ENCODE peak calls at places on chromosome X, in eight cellular contexts. One of them, this sample, is unnamed. For H3K4me1, the result is how much of the 10 kb centered on the place peaks cover.

GRCh38 chrX:53631156-53631555 is 55.4 kb downstream of the HUWE1 start:
- DNase-seq in ovary: no peak
- DNase-seq in A549: no peak
- DNase-seq in tibial nerve: no peak
- DNase-seq in HCT116: no peak
- DNase-seq in IMR-90: peak
- DNase-seq in spleen: no peak
- DNase-seq in HepG2: no peak
- DNase-seq in this sample: no peak

GRCh38 chrX:96841325-96841724 is 42.4 kb upstream of the RPA4 start:
- DNase-seq in ovary: no peak
- DNase-seq in A549: no peak
- DNase-seq in tibial nerve: no peak
- DNase-seq in HCT116: no peak
- DNase-seq in IMR-90: no peak
- DNase-seq in spleen: no peak
- DNase-seq in HepG2: no peak
- DNase-seq in this sample: no peak

GRCh38 chrX:44025611-44026010 is 52.4 kb upstream of the NDP start:
- DNase-seq in ovary: no peak
- DNase-seq in A549: peak
- DNase-seq in tibial nerve: no peak
- DNase-seq in HCT116: no peak
- DNase-seq in IMR-90: peak
- DNase-seq in spleen: no peak
- DNase-seq in HepG2: no peak
- DNase-seq in this sample: no peak

GRCh38 chrX:141341341-141341740 is 99.0 kb upstream of the SPANXC start:
- DNase-seq in ovary: no peak
- DNase-seq in A549: peak
- DNase-seq in tibial nerve: no peak
- DNase-seq in HCT116: no peak
- DNase-seq in IMR-90: peak
- DNase-seq in spleen: no peak
- DNase-seq in HepG2: no peak
- DNase-seq in this sample: no peak

GRCh38 chrX:115318139-115318538 is 28.6 kb downstream of the LUZP4 start:
- DNase-seq in ovary: no peak
- DNase-seq in A549: no peak
- DNase-seq in tibial nerve: no peak
- DNase-seq in HCT116: no peak
- DNase-seq in IMR-90: no peak
- DNase-seq in spleen: no peak
- DNase-seq in HepG2: no peak
- DNase-seq in this sample: no peak

GRCh38 chrX:130995351-130995967 is 62.7 kb upstream of the ARHGAP36 start:
- DNase-seq in ovary: no peak
- DNase-seq in A549: no peak
- DNase-seq in tibial nerve: no peak
- DNase-seq in HCT116: no peak
- DNase-seq in IMR-90: no peak
- DNase-seq in spleen: no peak
- DNase-seq in HepG2: no peak
- DNase-seq in this sample: no peak

GRCh38 chrX:140132937-140133336 is 167.6 kb upstream of the CXorf66 start:
- DNase-seq in ovary: no peak
- DNase-seq in A549: no peak
- DNase-seq in tibial nerve: no peak
- DNase-seq in HCT116: no peak
- DNase-seq in IMR-90: no peak
- DNase-seq in spleen: no peak
- DNase-seq in HepG2: no peak
- DNase-seq in this sample: no peak

GRCh38 chrX:82218361-82218760 is 1016.5 kb downstream of the SH3BGRL start:
- DNase-seq in ovary: no peak
- DNase-seq in A549: peak
- DNase-seq in tibial nerve: no peak
- DNase-seq in HCT116: no peak
- DNase-seq in IMR-90: peak
- DNase-seq in spleen: no peak
- DNase-seq in HepG2: peak
- DNase-seq in this sample: no peak

GRCh38 chrX:149541521-149542047 is 772 bp downstream of the EOLA1 start:
- DNase-seq in ovary: no peak
- DNase-seq in A549: no peak
- DNase-seq in tibial nerve: no peak
- DNase-seq in HCT116: no peak
- DNase-seq in IMR-90: no peak
- DNase-seq in spleen: no peak
- DNase-seq in HepG2: no peak
- DNase-seq in this sample: no peak

GRCh38 chrX:78314561-78314960 is 12.8 kb downstream of the CYSLTR1 start:
- DNase-seq in ovary: no peak
- DNase-seq in A549: no peak
- DNase-seq in tibial nerve: no peak
- DNase-seq in HCT116: no peak
- DNase-seq in IMR-90: no peak
- DNase-seq in spleen: no peak
- DNase-seq in HepG2: no peak
- DNase-seq in this sample: no peak

GRCh38 chrX:39904816-39905474 is 192.8 kb downstream of the BCOR start:
- DNase-seq in ovary: no peak
- DNase-seq in A549: no peak
- DNase-seq in tibial nerve: no peak
- DNase-seq in HCT116: no peak
- DNase-seq in IMR-90: no peak
- DNase-seq in spleen: no peak
- DNase-seq in HepG2: no peak
- DNase-seq in this sample: no peak
- H3K4me1 ChIP-seq in ovary: under half
- H3K4me1 ChIP-seq in A549: half or more
- H3K4me1 ChIP-seq in tibial nerve: under half
- H3K4me1 ChIP-seq in HCT116: under half
- H3K4me1 ChIP-seq in IMR-90: under half
- H3K4me1 ChIP-seq in spleen: under half
- H3K4me1 ChIP-seq in HepG2: under half
- H3K4me1 ChIP-seq in this sample: under half

DNA sequence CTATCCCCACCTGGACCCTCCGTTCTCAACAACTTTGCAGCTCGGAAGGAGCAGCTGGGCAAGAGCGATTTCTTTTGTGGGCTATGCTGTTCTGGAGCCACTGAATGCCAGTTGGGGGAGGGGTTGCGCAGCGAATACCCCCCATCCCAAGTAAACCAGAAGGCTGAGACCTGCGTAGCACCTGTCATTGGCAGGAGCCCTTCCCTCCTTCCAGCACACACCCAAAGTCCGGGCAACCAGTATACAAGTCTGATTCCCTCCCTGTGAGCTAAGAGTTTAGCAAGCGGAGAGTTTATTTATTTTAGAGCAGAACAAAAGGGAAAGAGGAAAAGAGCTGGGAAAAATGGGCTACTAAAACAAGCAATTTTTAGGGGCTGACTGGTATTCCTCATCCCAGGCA is 544 bp downstream of the TMEM35A start:
- DNase-seq in ovary: no peak
- DNase-seq in A549: no peak
- DNase-seq in tibial nerve: no peak
- DNase-seq in HCT116: no peak
- DNase-seq in IMR-90: peak
- DNase-seq in spleen: no peak
- DNase-seq in HepG2: no peak
- DNase-seq in this sample: no peak
- H3K4me3 ChIP-seq in ovary: peak
- H3K4me3 ChIP-seq in A549: no peak
- H3K4me3 ChIP-seq in tibial nerve: no peak
- H3K4me3 ChIP-seq in HCT116: no peak
- H3K4me3 ChIP-seq in IMR-90: peak
- H3K4me3 ChIP-seq in spleen: no peak
- H3K4me3 ChIP-seq in HepG2: no peak
- H3K4me3 ChIP-seq in this sample: peak

DNA sequence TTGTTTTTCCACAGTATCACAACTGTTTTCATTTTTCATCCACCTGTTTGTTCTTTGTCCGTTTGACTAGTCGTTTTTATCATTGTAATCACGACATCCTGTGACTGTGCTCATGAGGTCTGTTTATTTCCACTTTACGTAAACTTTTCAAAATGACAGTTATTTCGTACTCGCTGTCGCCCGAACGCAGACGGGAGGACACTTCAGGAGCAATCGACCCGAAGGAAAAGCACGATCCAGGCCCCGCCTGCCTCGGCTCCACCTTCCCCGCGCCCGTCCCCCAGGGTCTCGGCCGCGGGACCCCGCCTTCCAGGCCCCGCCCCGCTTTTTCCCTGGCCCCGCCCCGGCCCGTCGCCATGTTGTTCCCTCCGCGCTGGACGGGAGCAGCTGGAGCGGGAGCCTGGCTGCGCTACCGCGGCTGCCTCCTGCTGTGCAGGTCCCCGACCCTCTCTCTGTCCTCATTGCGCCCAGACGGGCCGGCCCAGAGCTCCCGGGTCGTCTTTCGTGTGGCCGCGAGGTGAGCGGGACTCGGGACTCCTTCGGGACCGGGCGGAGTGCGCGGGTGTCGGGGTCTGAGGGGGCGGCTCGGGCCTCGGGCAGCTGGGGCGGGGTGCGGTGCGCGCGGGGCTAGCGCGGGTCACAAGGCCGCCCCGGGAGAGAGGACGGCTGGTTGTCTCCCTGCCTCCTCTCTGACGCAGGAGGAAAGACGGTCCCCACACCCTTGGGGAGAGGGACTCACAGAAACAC is at the start of gene RAB9A:
- DNase-seq in ovary: peak
- DNase-seq in A549: peak
- DNase-seq in tibial nerve: peak
- DNase-seq in HCT116: peak
- DNase-seq in IMR-90: peak
- DNase-seq in spleen: peak
- DNase-seq in HepG2: peak
- DNase-seq in this sample: peak
- TF ChIP-seq POLR2A in ovary: peak
- TF ChIP-seq POLR2A in A549: peak
- TF ChIP-seq POLR2A in tibial nerve: peak
- TF ChIP-seq POLR2A in HCT116: no peak
- TF ChIP-seq POLR2A in IMR-90: peak
- TF ChIP-seq POLR2A in spleen: no peak
- TF ChIP-seq POLR2A in HepG2: peak
- TF ChIP-seq POLR2A in this sample: peak

DNA sequence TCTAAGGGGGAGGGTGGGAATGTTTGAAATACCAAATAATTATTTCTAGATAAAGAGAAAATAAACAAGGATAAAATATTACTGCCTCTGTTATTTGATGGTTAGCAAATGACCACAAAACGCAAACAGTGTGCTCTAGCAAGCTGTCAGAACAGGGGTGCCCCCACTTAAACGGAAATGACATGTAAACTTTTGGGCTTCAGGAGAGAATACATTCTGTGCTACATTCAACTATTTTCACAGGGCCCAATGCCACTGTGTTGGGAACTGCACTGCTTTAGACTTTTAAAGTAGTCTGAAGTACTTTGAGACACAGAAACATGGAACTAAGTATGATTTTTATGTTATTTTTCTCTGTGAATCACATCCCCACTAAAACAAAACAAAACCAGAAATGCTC is 14.1 kb downstream of the CD40LG start:
- DNase-seq in ovary: no peak
- DNase-seq in A549: no peak
- DNase-seq in tibial nerve: no peak
- DNase-seq in HCT116: no peak
- DNase-seq in IMR-90: no peak
- DNase-seq in spleen: no peak
- DNase-seq in HepG2: no peak
- DNase-seq in this sample: no peak
- H3K4me1 ChIP-seq in ovary: under half
- H3K4me1 ChIP-seq in A549: under half
- H3K4me1 ChIP-seq in tibial nerve: under half
- H3K4me1 ChIP-seq in HCT116: under half
- H3K4me1 ChIP-seq in IMR-90: under half
- H3K4me1 ChIP-seq in spleen: under half
- H3K4me1 ChIP-seq in HepG2: under half
- H3K4me1 ChIP-seq in this sample: under half

This sample was measured in uterus.